ENCODE peak calls at places on chromosomes 16 and 17, in nine cellular contexts. One of them, this sample, is unnamed.

GRCh38 chr16:10846213-10846998 is 27.8 kb upstream of the TVP23A start:
- DNase-seq in activated naive CD8-positive, alpha-beta T cell treated with anti-CD3 and anti-CD28 coated beads for 36 hours: no peak
- DNase-seq in kidney glomerular epithelial cell: no peak
- DNase-seq in NCI-H1105: no peak
- DNase-seq in stimulated activated CD4-positive, alpha-beta T cell treated with anti-CD3 and anti-CD28 coated beads, Interleukin-15, amount 100 ng/mL, for 48 hours: no peak
- DNase-seq in stimulated activated CD8-positive, alpha-beta memory T cell treated with anti-CD3 and anti-CD28 coated beads, Interleukin-15, amount 100 ng/mL, for 24 hours: no peak
- DNase-seq in activated T-cell treated with anti-CD3 and anti-CD28 coated beads for 24 hours: no peak
- DNase-seq in H9: no peak
- DNase-seq in hepatocyte: no peak
- DNase-seq in this sample: no peak

GRCh38 chr17:13646411-13646810 is 44.7 kb upstream of the HS3ST3A1 start:
- DNase-seq in activated naive CD8-positive, alpha-beta T cell treated with anti-CD3 and anti-CD28 coated beads for 36 hours: no peak
- DNase-seq in kidney glomerular epithelial cell: no peak
- DNase-seq in NCI-H1105: no peak
- DNase-seq in stimulated activated CD4-positive, alpha-beta T cell treated with anti-CD3 and anti-CD28 coated beads, Interleukin-15, amount 100 ng/mL, for 48 hours: no peak
- DNase-seq in stimulated activated CD8-positive, alpha-beta memory T cell treated with anti-CD3 and anti-CD28 coated beads, Interleukin-15, amount 100 ng/mL, for 24 hours: no peak
- DNase-seq in activated T-cell treated with anti-CD3 and anti-CD28 coated beads for 24 hours: no peak
- DNase-seq in H9: no peak
- DNase-seq in hepatocyte: no peak
- DNase-seq in this sample: no peak

GRCh38 chr16:31107465-31107867 is 720 bp upstream of the BCKDK start:
- DNase-seq in activated naive CD8-positive, alpha-beta T cell treated with anti-CD3 and anti-CD28 coated beads for 36 hours: peak
- DNase-seq in kidney glomerular epithelial cell: no peak
- DNase-seq in NCI-H1105: no peak
- DNase-seq in stimulated activated CD4-positive, alpha-beta T cell treated with anti-CD3 and anti-CD28 coated beads, Interleukin-15, amount 100 ng/mL, for 48 hours: peak
- DNase-seq in stimulated activated CD8-positive, alpha-beta memory T cell treated with anti-CD3 and anti-CD28 coated beads, Interleukin-15, amount 100 ng/mL, for 24 hours: no peak
- DNase-seq in activated T-cell treated with anti-CD3 and anti-CD28 coated beads for 24 hours: no peak
- DNase-seq in H9: no peak
- DNase-seq in hepatocyte: peak
- DNase-seq in this sample: no peak

GRCh38 chr17:40501499-40501911 is at the start of gene TNS4:
- DNase-seq in activated naive CD8-positive, alpha-beta T cell treated with anti-CD3 and anti-CD28 coated beads for 36 hours: no peak
- DNase-seq in kidney glomerular epithelial cell: no peak
- DNase-seq in NCI-H1105: no peak
- DNase-seq in stimulated activated CD4-positive, alpha-beta T cell treated with anti-CD3 and anti-CD28 coated beads, Interleukin-15, amount 100 ng/mL, for 48 hours: no peak
- DNase-seq in stimulated activated CD8-positive, alpha-beta memory T cell treated with anti-CD3 and anti-CD28 coated beads, Interleukin-15, amount 100 ng/mL, for 24 hours: no peak
- DNase-seq in activated T-cell treated with anti-CD3 and anti-CD28 coated beads for 24 hours: no peak
- DNase-seq in H9: no peak
- DNase-seq in hepatocyte: no peak
- DNase-seq in this sample: no peak

GRCh38 chr17:76943781-76944213 is 75.6 kb downstream of the MGAT5B start:
- DNase-seq in activated naive CD8-positive, alpha-beta T cell treated with anti-CD3 and anti-CD28 coated beads for 36 hours: no peak
- DNase-seq in kidney glomerular epithelial cell: no peak
- DNase-seq in NCI-H1105: peak
- DNase-seq in stimulated activated CD4-positive, alpha-beta T cell treated with anti-CD3 and anti-CD28 coated beads, Interleukin-15, amount 100 ng/mL, for 48 hours: no peak
- DNase-seq in stimulated activated CD8-positive, alpha-beta memory T cell treated with anti-CD3 and anti-CD28 coated beads, Interleukin-15, amount 100 ng/mL, for 24 hours: no peak
- DNase-seq in activated T-cell treated with anti-CD3 and anti-CD28 coated beads for 24 hours: no peak
- DNase-seq in H9: no peak
- DNase-seq in hepatocyte: no peak
- DNase-seq in this sample: no peak

GRCh38 chr16:26816885-26817571 is 249.7 kb upstream of the C16orf82 start:
- DNase-seq in activated naive CD8-positive, alpha-beta T cell treated with anti-CD3 and anti-CD28 coated beads for 36 hours: no peak
- DNase-seq in kidney glomerular epithelial cell: no peak
- DNase-seq in NCI-H1105: no peak
- DNase-seq in stimulated activated CD4-positive, alpha-beta T cell treated with anti-CD3 and anti-CD28 coated beads, Interleukin-15, amount 100 ng/mL, for 48 hours: no peak
- DNase-seq in stimulated activated CD8-positive, alpha-beta memory T cell treated with anti-CD3 and anti-CD28 coated beads, Interleukin-15, amount 100 ng/mL, for 24 hours: no peak
- DNase-seq in activated T-cell treated with anti-CD3 and anti-CD28 coated beads for 24 hours: no peak
- DNase-seq in H9: no peak
- DNase-seq in hepatocyte: no peak
- DNase-seq in this sample: no peak

GRCh38 chr17:83132251-83133081 is 53.1 kb downstream of the METRNL start:
- DNase-seq in activated naive CD8-positive, alpha-beta T cell treated with anti-CD3 and anti-CD28 coated beads for 36 hours: no peak
- DNase-seq in kidney glomerular epithelial cell: no peak
- DNase-seq in NCI-H1105: no peak
- DNase-seq in stimulated activated CD4-positive, alpha-beta T cell treated with anti-CD3 and anti-CD28 coated beads, Interleukin-15, amount 100 ng/mL, for 48 hours: no peak
- DNase-seq in stimulated activated CD8-positive, alpha-beta memory T cell treated with anti-CD3 and anti-CD28 coated beads, Interleukin-15, amount 100 ng/mL, for 24 hours: no peak
- DNase-seq in activated T-cell treated with anti-CD3 and anti-CD28 coated beads for 24 hours: no peak
- DNase-seq in H9: peak
- DNase-seq in hepatocyte: no peak
- DNase-seq in this sample: no peak

GRCh38 chr17:17859909-17860760 is 23.3 kb upstream of the SREBF1 start:
- DNase-seq in activated naive CD8-positive, alpha-beta T cell treated with anti-CD3 and anti-CD28 coated beads for 36 hours: peak
- DNase-seq in kidney glomerular epithelial cell: peak
- DNase-seq in NCI-H1105: peak
- DNase-seq in stimulated activated CD4-positive, alpha-beta T cell treated with anti-CD3 and anti-CD28 coated beads, Interleukin-15, amount 100 ng/mL, for 48 hours: no peak
- DNase-seq in stimulated activated CD8-positive, alpha-beta memory T cell treated with anti-CD3 and anti-CD28 coated beads, Interleukin-15, amount 100 ng/mL, for 24 hours: peak
- DNase-seq in activated T-cell treated with anti-CD3 and anti-CD28 coated beads for 24 hours: peak
- DNase-seq in H9: peak
- DNase-seq in hepatocyte: peak
- DNase-seq in this sample: no peak

GRCh38 chr16:396199-396598 is 800 bp upstream of the NME4 start:
- DNase-seq in activated naive CD8-positive, alpha-beta T cell treated with anti-CD3 and anti-CD28 coated beads for 36 hours: no peak
- DNase-seq in kidney glomerular epithelial cell: no peak
- DNase-seq in NCI-H1105: no peak
- DNase-seq in stimulated activated CD4-positive, alpha-beta T cell treated with anti-CD3 and anti-CD28 coated beads, Interleukin-15, amount 100 ng/mL, for 48 hours: no peak
- DNase-seq in stimulated activated CD8-positive, alpha-beta memory T cell treated with anti-CD3 and anti-CD28 coated beads, Interleukin-15, amount 100 ng/mL, for 24 hours: no peak
- DNase-seq in activated T-cell treated with anti-CD3 and anti-CD28 coated beads for 24 hours: no peak
- DNase-seq in H9: no peak
- DNase-seq in hepatocyte: no peak
- DNase-seq in this sample: no peak

GRCh38 chr16:77043076-77043475 is 147.9 kb upstream of the MON1B start:
- DNase-seq in activated naive CD8-positive, alpha-beta T cell treated with anti-CD3 and anti-CD28 coated beads for 36 hours: no peak
- DNase-seq in kidney glomerular epithelial cell: peak
- DNase-seq in NCI-H1105: peak
- DNase-seq in stimulated activated CD4-positive, alpha-beta T cell treated with anti-CD3 and anti-CD28 coated beads, Interleukin-15, amount 100 ng/mL, for 48 hours: no peak
- DNase-seq in stimulated activated CD8-positive, alpha-beta memory T cell treated with anti-CD3 and anti-CD28 coated beads, Interleukin-15, amount 100 ng/mL, for 24 hours: no peak
- DNase-seq in activated T-cell treated with anti-CD3 and anti-CD28 coated beads for 24 hours: no peak
- DNase-seq in H9: no peak
- DNase-seq in hepatocyte: no peak
- DNase-seq in this sample: no peak